ENCODE peak calls at places on chromosomes 6 and 20, in five cellular contexts. Y, U, T, O and A are unnamed samples.

GRCh38 chr6:85402071-85402470 is 47.8 kb upstream of the NT5E start:
- DNase-seq in Y (no peak), U (no peak), T (no peak), O (no peak), A (no peak)

GRCh38 chr6:5950448-5950847 is 56.3 kb downstream of the NRN1 start:
- DNase-seq in Y (no peak), U (no peak), T (no peak), O (no peak), A (no peak)

GRCh38 chr20:56890011-56890410 is 260.9 kb downstream of the TFAP2C start:
- DNase-seq in Y (no peak), U (no peak), T (no peak), O (no peak), A (no peak)

GRCh38 chr6:118495639-118496296 is 52.3 kb upstream of the PLN start:
- DNase-seq in Y (no peak), U (no peak), T (no peak), O (no peak), A (no peak)

GRCh38 chr6:44464527-44465310 is 77.2 kb downstream of the CDC5L start:
- DNase-seq in Y (no peak), U (no peak), T (no peak), O (no peak), A (peak; percentile 57)

GRCh38 chr6:2857580-2858337 is 16.1 kb upstream of the SERPINB1 start:
- DNase-seq in Y (no peak), U (peak; percentile 39), T (no peak), O (peak; percentile 75), A (no peak)

GRCh38 chr6:1605822-1606532 is 3.7 kb upstream of the FOXC1 start:
- DNase-seq in Y (no peak), U (no peak), T (no peak), O (no peak), A (peak; percentile 45)

GRCh38 chr20:47468290-47469050 is 33.2 kb upstream of the NCOA3 start:
- DNase-seq in Y (no peak), U (no peak), T (no peak), O (no peak), A (no peak)

GRCh38 chr6:30740540-30740870 is 2.0 kb downstream of the FLOT1 start:
- DNase-seq in Y (no peak), U (no peak), T (no peak), O (no peak), A (no peak)

GRCh38 chr6:126033696-126034095 is 47.4 kb downstream of the TRMT11 start:
- DNase-seq in Y (peak; percentile 70), U (no peak), T (peak; percentile 6), O (no peak), A (no peak)

GRCh38 chr6:55388161-55388560 is 60.9 kb downstream of the GFRAL start:
- DNase-seq in Y (no peak), U (no peak), T (no peak), O (no peak), A (no peak)

GRCh38 chr20:61391185-61391584 is 139.1 kb downstream of the CDH4 start:
- DNase-seq in Y (no peak), U (no peak), T (no peak), O (no peak), A (no peak)

GRCh38 chr6:20001286-20001685 is 164.1 kb downstream of the ID4 start:
- DNase-seq in Y (no peak), U (no peak), T (no peak), O (no peak), A (no peak)

GRCh38 chr6:125789576-125790402 is 971 bp upstream of the NCOA7 start:
- DNase-seq in Y (peak; percentile 65), U (no peak), T (peak; percentile 50), O (peak; percentile 46), A (peak; percentile 90)

GRCh38 chr20:52820641-52821292 is 151.4 kb upstream of the TSHZ2 start:
- DNase-seq in Y (no peak), U (no peak), T (no peak), O (no peak), A (no peak)

GRCh38 chr20:18722381-18722780 is 91.2 kb upstream of the SCP2D1 start:
- DNase-seq in Y (no peak), U (no peak), T (no peak), O (no peak), A (no peak)

GRCh38 chr20:13255356-13255755 is 34.3 kb downstream of the ISM1 start:
- DNase-seq in Y (no peak), U (no peak), T (no peak), O (no peak), A (no peak)

GRCh38 chr6:111984081-111984480 is 69.8 kb upstream of the CCN6 start:
- DNase-seq in Y (no peak), U (no peak), T (no peak), O (no peak), A (no peak)

GRCh38 chr6:135128268-135128914 is 52.7 kb upstream of the MYB start:
- DNase-seq in Y (no peak), U (peak; percentile 17), T (no peak), O (no peak), A (no peak)

GRCh38 chr6:45514454-45514853 is 136.7 kb upstream of the SUPT3H start:
- DNase-seq in Y (no peak), U (no peak), T (no peak), O (no peak), A (no peak)

GRCh38 chr20:32490942-32491763 is 94.0 kb downstream of the NOL4L start:
- DNase-seq in Y (no peak), U (no peak), T (no peak), O (no peak), A (no peak)

GRCh38 chr20:13995086-13995665 is at the start of gene MACROD2:
- DNase-seq in Y (peak; percentile 90), U (peak; percentile 7), T (peak; percentile 97), O (peak; percentile 32), A (peak; percentile 81)

GRCh38 chr6:5786321-5787053 is 220.2 kb downstream of the NRN1 start:
- DNase-seq in Y (no peak), U (no peak), T (no peak), O (no peak), A (peak; percentile 68)

GRCh38 chr6:154071236-154071635 is 32.2 kb downstream of the OPRM1 start:
- DNase-seq in Y (no peak), U (no peak), T (no peak), O (no peak), A (no peak)

GRCh38 chr6:21595265-21595950 is 1.9 kb downstream of the SOX4 start:
- DNase-seq in Y (peak; percentile 56), U (no peak), T (no peak), O (peak; percentile 32), A (peak; percentile 91)

GRCh38 chr6:33587529-33588215 is 7.6 kb upstream of the BAK1 start:
- DNase-seq in Y (no peak), U (no peak), T (no peak), O (no peak), A (no peak)

GRCh38 chr6:112222111-112222726 is 32.1 kb downstream of the LAMA4 start:
- DNase-seq in Y (no peak), U (no peak), T (no peak), O (no peak), A (no peak)

GRCh38 chr6:158646023-158646888 is 1.7 kb upstream of the DYNLT1 start:
- DNase-seq in Y (no peak), U (no peak), T (no peak), O (no peak), A (no peak)

GRCh38 chr6:160431231-160431630 is 83.1 kb downstream of the SLC22A3 start:
- DNase-seq in Y (peak; percentile 87), U (no peak), T (no peak), O (no peak), A (peak; percentile 92)

GRCh38 chr6:129498950-129499870 is 210.8 kb downstream of the ARHGAP18 start:
- DNase-seq in Y (no peak), U (no peak), T (peak; percentile 54), O (no peak), A (no peak)

GRCh38 chr6:16408766-16409165 is 170.4 kb downstream of the GMPR start:
- DNase-seq in Y (no peak), U (no peak), T (no peak), O (no peak), A (no peak)

GRCh38 chr6:129630606-129631005 is 79.4 kb downstream of the ARHGAP18 start:
- DNase-seq in Y (no peak), U (no peak), T (no peak), O (no peak), A (no peak)

GRCh38 chr20:54649511-54649962 is 174.1 kb downstream of the DOK5 start:
- DNase-seq in Y (peak; percentile 50), U (peak; percentile 34), T (peak; percentile 77), O (peak; percentile 59), A (peak; percentile 93)

GRCh38 chr6:85593438-85594196 is at the start of gene SNX14:
- DNase-seq in Y (peak; percentile 95), U (peak; percentile 49), T (peak; percentile 71), O (peak; percentile 84), A (peak; percentile 99)

GRCh38 chr20:20184149-20184548 is 131.8 kb downstream of the CFAP61 start:
- DNase-seq in Y (no peak), U (no peak), T (no peak), O (no peak), A (no peak)

GRCh38 chr20:63065911-63066310 is 59.1 kb upstream of the BHLHE23 start:
- DNase-seq in Y (no peak), U (no peak), T (no peak), O (no peak), A (no peak)

GRCh38 chr6:20811112-20811746 is 277.0 kb downstream of the CDKAL1 start:
- DNase-seq in Y (no peak), U (no peak), T (no peak), O (no peak), A (no peak)

GRCh38 chr6:30103630-30104179 is 9.2 kb downstream of the TRIM31 start:
- DNase-seq in Y (no peak), U (no peak), T (no peak), O (no peak), A (no peak)